ENCODE peak calls at places on chromosomes 2 and 18, in five cellular contexts. One of them, this sample, is unnamed.

GRCh38 chr2:184346338-184346862 is 251.9 kb upstream of the ZNF804A start:
- DNase-seq in GM23248: no peak
- DNase-seq in heart right ventricle: no peak
- DNase-seq in HCT116: no peak
- DNase-seq in aorta: no peak
- DNase-seq in this sample: peak; percentile 23

GRCh38 chr18:36628435-36629094 is 200.2 kb downstream of the TPGS2 start:
- DNase-seq in heart right ventricle: no peak
- DNase-seq in HCT116: no peak
- DNase-seq in aorta: no peak
- DNase-seq in GM23248: peak; percentile 90
- DNase-seq in this sample: peak; percentile 43

GRCh38 chr2:1967242-1968210 is 223.2 kb upstream of the PXDN start:
- DNase-seq in heart right ventricle: no peak
- DNase-seq in HCT116: no peak
- DNase-seq in GM23248: no peak
- DNase-seq in aorta: no peak
- DNase-seq in this sample: no peak

GRCh38 chr2:207202645-207203044 is 36.9 kb upstream of the KLF7 start:
- DNase-seq in heart right ventricle: no peak
- DNase-seq in aorta: no peak
- DNase-seq in HCT116: peak; percentile 4
- DNase-seq in GM23248: peak; percentile 62
- DNase-seq in this sample: peak; percentile 46

GRCh38 chr18:58514773-58515172 is 114.1 kb downstream of the ALPK2 start:
- DNase-seq in GM23248: no peak
- DNase-seq in heart right ventricle: no peak
- DNase-seq in aorta: no peak
- DNase-seq in HCT116: no peak
- DNase-seq in this sample: no peak

GRCh38 chr2:152497481-152498052 is 162.6 kb downstream of the FMNL2 start:
- DNase-seq in HCT116: peak; percentile 75
- DNase-seq in GM23248: no peak
- DNase-seq in heart right ventricle: no peak
- DNase-seq in aorta: no peak
- DNase-seq in this sample: peak; percentile 81

GRCh38 chr18:47748093-47748796 is 182.2 kb downstream of the SMAD2 start:
- DNase-seq in aorta: no peak
- DNase-seq in GM23248: no peak
- DNase-seq in HCT116: no peak
- DNase-seq in heart right ventricle: no peak
- DNase-seq in this sample: no peak

GRCh38 chr2:20291106-20291564 is 59.5 kb downstream of the PUM2 start:
- DNase-seq in aorta: no peak
- DNase-seq in GM23248: peak; percentile 95
- DNase-seq in HCT116: peak; percentile 75
- DNase-seq in heart right ventricle: no peak
- DNase-seq in this sample: peak; percentile 88

GRCh38 chr2:30756051-30756719 is 51.1 kb downstream of the CAPN13 start:
- DNase-seq in GM23248: peak; percentile 31
- DNase-seq in heart right ventricle: no peak
- DNase-seq in HCT116: no peak
- DNase-seq in aorta: no peak
- DNase-seq in this sample: peak; percentile 25

GRCh38 chr2:80322958-80323357 is 18.4 kb upstream of the LRRTM1 start:
- DNase-seq in HCT116: no peak
- DNase-seq in GM23248: no peak
- DNase-seq in heart right ventricle: no peak
- DNase-seq in aorta: no peak
- DNase-seq in this sample: no peak

GRCh38 chr2:224077773-224078507 is 38.9 kb upstream of the SERPINE2 start:
- DNase-seq in heart right ventricle: no peak
- DNase-seq in HCT116: no peak
- DNase-seq in aorta: no peak
- DNase-seq in GM23248: no peak
- DNase-seq in this sample: peak; percentile 16

DNA sequence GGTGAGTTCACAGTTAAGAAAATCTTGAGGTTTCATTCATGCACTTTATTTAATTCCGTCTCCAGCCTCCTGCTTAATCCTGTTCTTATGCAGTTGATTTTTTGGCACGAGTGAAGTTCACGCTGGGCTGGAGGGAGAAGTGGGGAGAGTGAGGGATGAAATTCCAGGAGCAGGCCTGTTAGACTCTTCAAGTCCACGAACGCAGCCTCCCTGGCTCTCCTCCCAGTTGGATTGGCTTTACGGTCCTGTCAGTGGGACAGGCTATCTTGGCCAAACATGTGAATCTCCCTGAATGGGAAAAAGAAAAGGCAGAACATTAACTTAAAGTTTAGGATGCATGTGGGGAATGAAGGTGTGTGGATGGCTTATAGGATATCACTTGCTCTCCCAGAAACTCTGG is 93.6 kb downstream of the ACKR3 start:
- DNase-seq in heart right ventricle: peak; percentile 68
- DNase-seq in aorta: no peak
- DNase-seq in GM23248: peak; percentile 58
- DNase-seq in HCT116: no peak
- DNase-seq in this sample: no peak
- H3K27me3 ChIP-seq in heart right ventricle: no peaks in the 10 kb centered on the region
- H3K27me3 ChIP-seq in aorta: no peaks in the 10 kb centered on the region
- H3K27me3 ChIP-seq in GM23248: no peaks in the 10 kb centered on the region
- H3K27me3 ChIP-seq in HCT116: peaks cover 56% of the 10 kb centered on the region
- H3K27me3 ChIP-seq in this sample: no peaks in the 10 kb centered on the region

GRCh38 chr2:11945139-11946126 is 199.0 kb downstream of the LPIN1 start:
- DNase-seq in heart right ventricle: no peak
- DNase-seq in aorta: no peak
- DNase-seq in GM23248: no peak
- DNase-seq in HCT116: no peak
- DNase-seq in this sample: no peak
- H3K4me3 ChIP-seq in heart right ventricle: no peak overlapping the region
- H3K4me3 ChIP-seq in aorta: no peak overlapping the region
- H3K4me3 ChIP-seq in GM23248: no peak overlapping the region
- H3K4me3 ChIP-seq in HCT116: no peak overlapping the region
- H3K4me3 ChIP-seq in this sample: no peak overlapping the region

GRCh38 chr18:22172594-22173049 is 3.2 kb downstream of the GATA6 start:
- DNase-seq in HCT116: no peak
- DNase-seq in heart right ventricle: no peak
- DNase-seq in GM23248: peak; percentile 34
- DNase-seq in aorta: no peak
- DNase-seq in this sample: no peak

GRCh38 chr18:22173221-22173927 is 4.0 kb downstream of the GATA6 start:
- DNase-seq in aorta: no peak
- DNase-seq in HCT116: no peak
- DNase-seq in heart right ventricle: no peak
- DNase-seq in GM23248: no peak
- DNase-seq in this sample: no peak

GRCh38 chr18:22170421-22171262 is 1.3 kb downstream of the GATA6 start:
- DNase-seq in GM23248: peak; percentile 91
- DNase-seq in aorta: peak; percentile 83
- DNase-seq in HCT116: no peak
- DNase-seq in heart right ventricle: peak; percentile 73
- DNase-seq in this sample: peak; percentile 77

GRCh38 chr18:22171263-22171838 is 2.0 kb downstream of the GATA6 start:
- DNase-seq in HCT116: no peak
- DNase-seq in heart right ventricle: peak; percentile 26
- DNase-seq in GM23248: peak; percentile 39
- DNase-seq in aorta: no peak
- DNase-seq in this sample: no peak

GRCh38 chr18:22171839-22172582 is 2.6 kb downstream of the GATA6 start:
- DNase-seq in heart right ventricle: peak; percentile 42
- DNase-seq in aorta: no peak
- DNase-seq in HCT116: no peak
- DNase-seq in GM23248: peak; percentile 54
- DNase-seq in this sample: no peak
- H3K27me3 ChIP-seq in heart right ventricle: peaks cover 7% of the 10 kb centered on the region
- H3K27me3 ChIP-seq in aorta: no peaks in the 10 kb centered on the region
- H3K27me3 ChIP-seq in HCT116: peaks cover 8% of the 10 kb centered on the region
- H3K27me3 ChIP-seq in GM23248: peaks cover 16% of the 10 kb centered on the region
- H3K27me3 ChIP-seq in this sample: peaks cover 10% of the 10 kb centered on the region

GRCh38 chr18:3499498-3499897 is 49.5 kb downstream of the TGIF1 start:
- DNase-seq in HCT116: no peak
- DNase-seq in heart right ventricle: no peak
- DNase-seq in aorta: no peak
- DNase-seq in GM23248: no peak
- DNase-seq in this sample: no peak
- H3K4me3 ChIP-seq in HCT116: no peak overlapping the region
- H3K4me3 ChIP-seq in heart right ventricle: peak overlapping the region; percentile 26
- H3K4me3 ChIP-seq in aorta: no peak overlapping the region
- H3K4me3 ChIP-seq in GM23248: peak overlapping the region; percentile 60
- H3K4me3 ChIP-seq in this sample: peak overlapping the region; percentile 55

DNA sequence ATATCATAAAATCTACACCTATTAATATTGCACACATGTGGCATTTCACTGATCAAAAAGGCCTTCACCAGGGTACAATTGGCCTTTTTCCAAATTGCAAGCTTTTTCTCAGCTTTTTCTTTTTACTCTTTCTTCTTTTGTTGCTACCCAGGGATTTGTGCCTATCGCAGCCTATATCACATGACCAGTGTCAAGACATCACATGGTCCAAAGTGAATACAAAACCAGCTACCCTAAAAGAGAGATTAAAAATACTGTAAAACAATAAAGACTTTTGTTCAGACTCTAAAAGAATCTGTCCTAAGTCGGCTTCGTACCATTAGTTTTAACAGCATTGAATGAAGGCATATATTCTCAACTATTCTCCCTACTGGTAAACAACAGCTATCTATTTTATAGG is 14.9 kb upstream of the OTX1 start:
- DNase-seq in GM23248: no peak
- DNase-seq in HCT116: no peak
- DNase-seq in heart right ventricle: no peak
- DNase-seq in aorta: no peak
- DNase-seq in this sample: no peak
- H3K27me3 ChIP-seq in GM23248: no peaks in the 10 kb centered on the region
- H3K27me3 ChIP-seq in HCT116: no peaks in the 10 kb centered on the region
- H3K27me3 ChIP-seq in heart right ventricle: peaks cover 3% of the 10 kb centered on the region
- H3K27me3 ChIP-seq in aorta: no peaks in the 10 kb centered on the region
- H3K27me3 ChIP-seq in this sample: no peaks in the 10 kb centered on the region

GRCh38 chr2:44087037-44087713 is 81.5 kb upstream of the PPM1B start:
- DNase-seq in HCT116: peak; percentile 68
- DNase-seq in GM23248: peak; percentile 90
- DNase-seq in heart right ventricle: peak; percentile 86
- DNase-seq in aorta: peak; percentile 95
- DNase-seq in this sample: peak; percentile 62
- H3K4me3 ChIP-seq in HCT116: peak overlapping the region; percentile 31
- H3K4me3 ChIP-seq in GM23248: peak overlapping the region; percentile 71
- H3K4me3 ChIP-seq in heart right ventricle: peak overlapping the region; percentile 16
- H3K4me3 ChIP-seq in aorta: peak overlapping the region; percentile 42
- H3K4me3 ChIP-seq in this sample: peak overlapping the region; percentile 54

GRCh38 chr2:106284255-106284654 is 90.2 kb upstream of the UXS1 start:
- DNase-seq in GM23248: no peak
- DNase-seq in heart right ventricle: peak; percentile 21
- DNase-seq in aorta: no peak
- DNase-seq in HCT116: no peak
- DNase-seq in this sample: no peak

GRCh38 chr2:106284691-106285202 is 90.6 kb upstream of the UXS1 start:
- DNase-seq in HCT116: no peak
- DNase-seq in heart right ventricle: no peak
- DNase-seq in GM23248: no peak
- DNase-seq in aorta: no peak
- DNase-seq in this sample: no peak

GRCh38 chr2:106288873-106289272 is 94.8 kb upstream of the UXS1 start:
- DNase-seq in HCT116: no peak
- DNase-seq in aorta: no peak
- DNase-seq in GM23248: no peak
- DNase-seq in heart right ventricle: no peak
- DNase-seq in this sample: no peak

GRCh38 chr2:106282816-106283215 is 88.7 kb upstream of the UXS1 start:
- DNase-seq in GM23248: no peak
- DNase-seq in aorta: no peak
- DNase-seq in heart right ventricle: no peak
- DNase-seq in HCT116: no peak
- DNase-seq in this sample: no peak

GRCh38 chr2:106285237-106285829 is 91.2 kb upstream of the UXS1 start:
- DNase-seq in heart right ventricle: no peak
- DNase-seq in GM23248: no peak
- DNase-seq in aorta: no peak
- DNase-seq in HCT116: no peak
- DNase-seq in this sample: no peak
- H3K27me3 ChIP-seq in heart right ventricle: peaks cover 12% of the 10 kb centered on the region
- H3K27me3 ChIP-seq in GM23248: peaks cover 3% of the 10 kb centered on the region
- H3K27me3 ChIP-seq in aorta: no peaks in the 10 kb centered on the region
- H3K27me3 ChIP-seq in HCT116: no peaks in the 10 kb centered on the region
- H3K27me3 ChIP-seq in this sample: no peaks in the 10 kb centered on the region